ENCODE peak calls at places on chromosomes 6 and 20, in nine cellular contexts. A, X, O, Q, E, Y, S, T and P are unnamed samples.

GRCh38 chr20:6034134-6034969 is 19.5 kb downstream of the LRRN4 start:
- DNase-seq in E (no peak), A (no peak), O (no peak), Q (peak), Y (no peak), T (no peak), S (no peak), X (no peak), P (no peak)

GRCh38 chr20:25236450-25237304 is 11.2 kb upstream of the PYGB start:
- DNase-seq in A (no peak), S (no peak), X (no peak), T (no peak), Q (no peak), O (no peak), E (no peak), Y (no peak), P (no peak)

GRCh38 chr6:158603261-158604047 is 41.1 kb downstream of the DYNLT1 start:
- DNase-seq in T (no peak), O (no peak), Q (no peak), Y (no peak), E (no peak), A (no peak), S (no peak), X (no peak), P (no peak)

GRCh38 chr20:47338131-47338628 is 18.3 kb downstream of the ZMYND8 start:
- DNase-seq in Y (no peak), E (no peak), O (no peak), X (no peak), A (no peak), T (peak), S (no peak), Q (peak), P (no peak)

GRCh38 chr6:84791233-84791632 is 26.8 kb upstream of the TBX18 start:
- DNase-seq in E (no peak), Q (no peak), Y (no peak), T (no peak), A (no peak), X (no peak), O (no peak), S (peak), P (no peak)

GRCh38 chr6:5565976-5566375 is 304.7 kb downstream of the FARS2 start:
- DNase-seq in Q (no peak), O (no peak), X (no peak), S (no peak), Y (no peak), E (no peak), A (no peak), T (no peak), P (no peak)

GRCh38 chr6:158698876-158699440 is 49.1 kb downstream of the SYTL3 start:
- DNase-seq in S (no peak), T (peak), E (no peak), O (no peak), Y (no peak), Q (no peak), X (no peak), A (no peak), P (no peak)

GRCh38 chr6:21109421-21110178 is 484.0 kb upstream of the SOX4 start:
- DNase-seq in S (no peak), O (no peak), Q (no peak), T (no peak), A (no peak), Y (no peak), X (no peak), E (peak), P (peak)

GRCh38 chr6:32799740-32800139 is 17.1 kb downstream of the HLA-DOB start:
- DNase-seq in T (no peak), O (no peak), X (no peak), E (no peak), S (no peak), Q (no peak), Y (no peak), A (no peak), P (no peak)

GRCh38 chr20:34222208-34222607 is 19.0 kb upstream of the ASIP start:
- DNase-seq in X (peak), T (no peak), O (no peak), S (peak), A (no peak), Y (no peak), Q (no peak), E (no peak), P (peak)

GRCh38 chr6:113564401-113565161 is 292.6 kb upstream of the MARCKS start:
- DNase-seq in X (peak), E (no peak), Q (peak), T (peak), S (peak), O (peak), A (peak), Y (peak), P (no peak)

GRCh38 chr20:48823960-48824497 is 3.8 kb downstream of the PREX1 start:
- DNase-seq in S (peak), A (no peak), Y (no peak), Q (no peak), E (peak), T (no peak), X (no peak), O (no peak), P (peak)

GRCh38 chr6:64811145-64811544 is 895.9 kb downstream of the EYS start:
- DNase-seq in Q (no peak), O (no peak), Y (no peak), A (no peak), S (no peak), E (no peak), X (no peak), T (no peak), P (no peak)

GRCh38 chr6:111880181-111880944 is 7.1 kb upstream of the FYN start:
- DNase-seq in T (no peak), A (no peak), S (no peak), E (no peak), X (no peak), O (no peak), Y (no peak), Q (no peak), P (no peak)

GRCh38 chr6:154386848-154387717 is 30.5 kb upstream of the IPCEF1 start:
- DNase-seq in O (no peak), E (no peak), T (no peak), A (no peak), S (no peak), X (no peak), Q (no peak), Y (no peak), P (no peak)

GRCh38 chr6:155648301-155648700 is 192.7 kb upstream of the NOX3 start:
- DNase-seq in A (no peak), O (no peak), X (no peak), Q (peak), Y (no peak), S (no peak), T (no peak), E (no peak), P (no peak)

GRCh38 chr6:69825904-69826303 is 29.1 kb upstream of the LMBRD1 start:
- DNase-seq in T (no peak), E (no peak), X (no peak), Y (no peak), A (no peak), O (no peak), Q (no peak), S (peak), P (no peak)

GRCh38 chr6:7050911-7051779 is 56.6 kb upstream of the RREB1 start:
- DNase-seq in O (peak), S (peak), Y (peak), T (peak), X (peak), Q (peak), A (peak), E (no peak), P (peak)

DNA sequence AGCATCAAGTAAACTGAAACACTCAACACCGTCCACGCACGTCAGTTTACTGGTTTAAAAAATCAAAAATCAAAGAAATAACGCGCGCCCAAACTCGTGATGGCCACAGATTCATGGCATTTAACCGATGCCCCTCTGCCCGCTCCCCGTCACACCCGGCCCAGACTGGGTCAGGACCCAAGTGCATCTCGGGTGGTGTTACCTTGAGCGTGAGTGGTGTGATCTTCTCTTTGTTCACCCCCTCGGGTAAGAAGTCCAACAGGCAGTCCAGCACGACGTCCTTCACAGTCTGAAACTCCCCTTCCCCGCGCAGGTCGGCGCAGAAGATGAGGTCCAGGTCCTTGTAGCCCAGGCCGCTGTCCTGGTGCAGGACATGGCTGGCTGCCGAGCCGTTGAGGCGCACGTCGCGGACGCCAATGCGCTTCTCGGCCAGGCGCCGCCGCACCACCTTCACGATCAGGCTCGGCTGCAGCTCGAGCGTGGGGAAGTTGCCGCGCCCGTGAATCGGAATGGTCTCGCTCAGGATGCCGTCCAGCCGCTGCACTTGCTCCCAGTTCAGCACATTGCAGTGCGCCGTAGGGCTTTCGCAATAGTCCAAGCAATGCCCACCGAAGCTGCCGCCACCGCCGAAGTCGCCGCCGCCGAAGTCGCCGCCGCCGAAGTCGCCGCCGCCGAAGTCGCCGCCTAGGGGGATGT is 945 bp downstream of the TENT5A start:
- DNase-seq in Y (peak), X (peak), A (peak), Q (peak), S (peak), O (peak), T (peak), E (no peak), P (peak)
- TF ChIP-seq POLR2A in Y (peak), X (no peak), A (no peak), Q (peak), S (no peak), O (peak), T (no peak), E (no peak), P (peak)

GRCh38 chr6:157233156-157233555 is 90.2 kb downstream of the TMEM242 start:
- DNase-seq in E (no peak), Y (no peak), A (no peak), X (no peak), S (no peak), T (no peak), Q (no peak), O (no peak), P (no peak)

GRCh38 chr6:157233686-157234085 is 89.6 kb downstream of the TMEM242 start:
- DNase-seq in X (no peak), O (no peak), T (no peak), A (no peak), S (no peak), Q (no peak), E (no peak), Y (no peak), P (no peak)

GRCh38 chr6:157236040-157236725 is 87.1 kb downstream of the TMEM242 start:
- DNase-seq in Y (peak), Q (no peak), T (peak), A (peak), X (no peak), O (no peak), E (no peak), S (no peak), P (no peak)

GRCh38 chr6:157238346-157238745 is 85.0 kb downstream of the TMEM242 start:
- DNase-seq in Q (no peak), X (no peak), S (no peak), E (no peak), A (no peak), Y (peak), T (peak), O (no peak), P (no peak)

GRCh38 chr6:157235600-157236039 is 87.7 kb downstream of the TMEM242 start:
- DNase-seq in T (peak), A (peak), E (no peak), S (no peak), Y (peak), X (peak), Q (peak), O (no peak), P (no peak)
- TF ChIP-seq POLR2A in T (no peak), A (no peak), E (no peak), S (no peak), Y (peak), X (peak), Q (no peak), O (no peak), P (no peak)

DNA sequence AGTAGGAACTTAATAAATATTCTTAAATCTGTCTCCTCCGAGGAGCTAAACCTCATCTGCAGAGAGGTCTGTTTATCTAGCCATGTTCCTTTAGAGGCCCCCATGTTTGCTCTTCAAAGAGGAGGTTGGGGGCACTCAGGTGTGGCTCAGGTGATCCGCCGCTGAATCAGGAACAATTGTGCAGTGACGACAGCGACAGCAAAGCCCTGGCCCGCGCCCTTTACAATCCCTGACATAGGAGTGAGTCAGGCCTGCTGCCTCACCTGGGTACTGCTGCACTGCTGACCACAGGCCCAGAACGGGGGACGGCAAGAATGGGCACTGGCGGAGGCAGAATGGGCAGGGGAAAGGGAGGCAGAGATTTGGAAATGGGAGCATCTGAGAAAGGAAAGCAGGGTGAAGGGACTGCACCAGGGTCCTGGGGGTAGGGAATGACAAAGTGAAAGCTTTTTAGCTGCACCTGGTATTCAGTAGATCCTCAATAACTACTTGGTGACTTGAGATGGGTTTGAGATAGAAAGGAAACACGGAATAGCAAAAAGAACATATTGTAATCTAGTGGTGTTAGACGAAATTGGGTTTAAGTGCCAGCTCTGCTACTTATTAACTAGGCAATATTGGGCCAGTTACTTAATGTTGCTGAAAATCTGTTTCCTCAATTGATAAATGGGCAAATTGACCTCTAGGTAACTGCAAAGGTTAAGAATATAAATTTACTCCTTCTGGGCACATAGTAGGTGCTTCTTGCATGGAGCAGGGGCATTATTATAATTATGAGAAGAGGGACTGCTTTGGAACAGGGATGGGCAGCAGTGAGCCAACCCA is 5.4 kb upstream of the IER3 start:
- DNase-seq in S (no peak), Y (no peak), O (no peak), Q (no peak), T (no peak), A (peak), X (no peak), E (no peak), P (no peak)
- TF ChIP-seq POLR2A in S (no peak), Y (no peak), O (no peak), Q (no peak), T (no peak), A (no peak), X (no peak), E (no peak), P (no peak)

GRCh38 chr20:29079769-29080690 is 2177.4 kb upstream of the DEFB115 start:
- DNase-seq in T (no peak), Q (peak), Y (peak), A (peak), X (no peak), S (no peak), E (no peak), O (peak), P (no peak)
- TF ChIP-seq POLR2A in T (no peak), Q (no peak), Y (no peak), A (no peak), X (no peak), S (no peak), E (no peak), O (no peak), P (no peak)

GRCh38 chr6:35470663-35471120 is 2.5 kb downstream of the RPL10A start:
- DNase-seq in Q (no peak), S (no peak), A (no peak), X (no peak), O (no peak), T (no peak), E (no peak), Y (no peak), P (no peak)
- TF ChIP-seq POLR2A in Q (no peak), S (no peak), A (no peak), X (no peak), O (no peak), T (no peak), E (peak), Y (no peak), P (no peak)

GRCh38 chr20:20797521-20798310 is 85.3 kb upstream of the RALGAPA2 start:
- DNase-seq in E (no peak), T (no peak), A (no peak), O (no peak), S (no peak), X (no peak), Y (no peak), Q (no peak), P (no peak)

GRCh38 chr20:20793570-20793969 is 81.1 kb upstream of the RALGAPA2 start:
- DNase-seq in Y (no peak), E (no peak), X (no peak), S (no peak), T (no peak), A (no peak), O (no peak), Q (no peak), P (no peak)

GRCh38 chr20:20796766-20797415 is 84.4 kb upstream of the RALGAPA2 start:
- DNase-seq in O (no peak), A (no peak), E (no peak), S (no peak), T (no peak), Y (no peak), Q (no peak), X (no peak), P (no peak)

GRCh38 chr20:20795119-20795518 is 82.7 kb upstream of the RALGAPA2 start:
- DNase-seq in X (no peak), T (no peak), S (no peak), Q (no peak), A (no peak), O (no peak), Y (no peak), E (no peak), P (no peak)

DNA sequence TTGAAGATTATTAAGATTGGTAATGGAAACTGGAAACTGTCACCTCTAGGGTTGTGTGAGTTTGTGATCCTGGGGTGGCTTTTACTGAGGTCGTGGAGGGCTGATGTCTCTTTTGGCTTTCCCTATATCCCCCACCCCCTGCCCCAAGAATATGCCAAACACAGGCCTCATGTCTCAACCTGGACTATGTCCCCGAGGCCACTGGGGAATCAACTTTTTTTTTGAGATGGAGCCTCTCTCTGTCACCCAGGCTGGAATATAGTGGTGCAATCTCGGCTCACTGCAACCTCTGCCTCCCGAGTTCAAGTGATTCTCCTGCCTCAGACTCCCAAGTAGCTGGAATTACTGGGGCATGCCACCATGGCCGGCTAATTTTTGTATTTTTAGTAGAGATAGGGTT is 83.3 kb upstream of the RALGAPA2 start:
- DNase-seq in X (no peak), O (no peak), S (no peak), T (no peak), A (no peak), Q (no peak), E (no peak), Y (no peak), P (no peak)
- TF ChIP-seq POLR2A in X (no peak), O (no peak), S (no peak), T (no peak), A (no peak), Q (no peak), E (no peak), Y (no peak), P (no peak)

DNA sequence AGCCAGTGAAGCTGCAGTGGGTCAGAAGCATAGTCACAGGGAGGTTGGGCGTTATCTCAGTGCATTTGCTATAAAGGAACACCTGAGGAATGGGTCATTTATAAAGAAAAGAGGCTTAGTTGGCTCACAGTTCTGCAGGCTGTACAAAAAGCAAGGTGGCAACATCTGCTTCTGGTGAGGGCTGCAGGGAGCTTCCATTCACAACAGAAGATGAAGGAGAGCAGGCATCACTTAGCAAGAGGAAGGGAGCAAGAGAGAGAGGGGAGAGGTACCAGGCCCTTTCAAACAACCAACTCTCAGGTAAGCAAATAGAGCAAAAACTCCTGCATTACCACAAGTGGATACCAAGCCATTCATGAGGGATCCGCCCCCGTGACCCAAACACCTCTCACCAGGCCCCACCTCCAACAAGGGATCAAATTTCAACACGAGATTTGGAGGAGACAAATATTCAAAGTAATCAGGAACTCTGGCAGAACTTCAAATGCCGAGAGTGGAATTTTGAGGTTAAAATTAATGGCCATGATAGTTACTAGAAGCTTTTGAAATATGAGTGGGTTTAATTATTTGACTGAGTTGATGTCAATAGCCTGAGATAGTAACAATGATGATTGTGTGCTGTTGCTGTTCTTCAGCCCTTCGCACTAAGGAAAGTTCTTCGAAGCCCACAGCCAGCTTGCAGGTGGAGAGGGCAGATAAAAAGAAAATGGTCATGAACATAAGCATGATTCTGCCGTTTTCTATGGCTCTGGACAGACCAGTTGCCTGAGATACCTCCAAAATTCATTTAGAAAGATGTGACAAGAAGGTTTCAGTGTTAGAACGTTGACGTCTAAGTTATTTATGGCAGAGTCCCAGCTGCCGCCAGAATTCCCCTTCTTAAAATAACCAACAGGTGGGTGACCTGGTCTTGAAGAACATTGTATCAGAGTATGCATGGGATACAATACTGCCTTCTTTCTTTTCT is 55.3 kb upstream of the ADTRP start:
- DNase-seq in X (no peak), Q (no peak), A (no peak), E (peak), S (no peak), Y (no peak), T (no peak), O (no peak), P (no peak)
- TF ChIP-seq POLR2A in X (no peak), Q (no peak), A (no peak), E (peak), S (no peak), Y (no peak), T (no peak), O (no peak), P (no peak)

GRCh38 chr6:43475506-43475905 is 1.9 kb upstream of the TJAP1 start:
- DNase-seq in X (no peak), Y (no peak), O (no peak), Q (no peak), A (no peak), S (no peak), T (no peak), E (no peak), P (no peak)
- TF ChIP-seq POLR2A in X (no peak), Y (no peak), O (no peak), Q (no peak), A (no peak), S (no peak), T (no peak), E (no peak), P (no peak)